ENCODE peak calls at places on chromosomes 5 and 9, in six cellular contexts. Y, I, M, L, R and B are unnamed samples.
A peak's percentile ranks its signal among the peaks of the same experiment; 100 is the strongest.

GRCh38 chr9:76223749-76224340 is 170.4 kb downstream of the RFK start:
- DNase-seq in L (no peak), R (no peak), I (no peak), M (no peak), Y (no peak), B (no peak)

GRCh38 chr9:99121604-99122003 is 16.7 kb downstream of the TGFBR1 start:
- DNase-seq in M (no peak), R (no peak), I (no peak), L (no peak), Y (no peak), B (no peak)

GRCh38 chr9:105128908-105129307 is 115.5 kb upstream of the SLC44A1 start:
- DNase-seq in M (no peak), R (no peak), I (no peak), Y (peak; percentile 47), L (no peak), B (no peak)

GRCh38 chr5:78677777-78678668 is 29.5 kb upstream of the LHFPL2 start:
- DNase-seq in Y (no peak), M (peak; percentile 67), R (peak; percentile 93), I (peak; percentile 40), L (peak; percentile 26), B (no peak)

GRCh38 chr9:36928210-36928609 is 105.9 kb downstream of the PAX5 start:
- DNase-seq in I (no peak), M (no peak), L (no peak), R (no peak), Y (no peak), B (no peak)

GRCh38 chr5:138809391-138809790 is 56.2 kb downstream of the CTNNA1 start:
- DNase-seq in I (no peak), M (no peak), R (peak; percentile 88), L (no peak), Y (no peak), B (no peak)

GRCh38 chr9:126862461-126862830 is 2.0 kb downstream of the ZBTB34 start:
- DNase-seq in I (peak; percentile 46), M (no peak), L (no peak), R (no peak), Y (no peak), B (peak; percentile 29)

GRCh38 chr5:151156732-151157402 is 712 bp downstream of the ANXA6 start:
- DNase-seq in L (no peak), I (no peak), Y (peak; percentile 60), M (peak; percentile 61), R (no peak), B (no peak)

GRCh38 chr5:116778015-116778414 is 203.4 kb upstream of the SEMA6A start:
- DNase-seq in Y (no peak), I (no peak), L (no peak), M (no peak), R (no peak), B (no peak)

GRCh38 chr5:57931807-57932206 is 449.2 kb upstream of the ACTBL2 start:
- DNase-seq in L (no peak), Y (no peak), M (no peak), I (no peak), R (no peak), B (no peak)

GRCh38 chr5:139446956-139447779 is 7.8 kb upstream of the DNAJC18 start:
- DNase-seq in Y (no peak), R (peak; percentile 71), L (peak; percentile 87), M (no peak), I (no peak), B (no peak)

GRCh38 chr9:129283290-129283691 is 105.2 kb upstream of the IER5L start:
- DNase-seq in R (peak; percentile 54), I (no peak), M (no peak), Y (no peak), L (no peak), B (no peak)

GRCh38 chr5:170278611-170279500 is 18.7 kb downstream of the LCP2 start:
- DNase-seq in Y (peak; percentile 93), R (no peak), L (peak; percentile 78), I (peak; percentile 70), M (no peak), B (peak; percentile 72)

GRCh38 chr5:124394700-124395099 is 351.7 kb downstream of the ZNF608 start:
- DNase-seq in I (no peak), L (no peak), Y (no peak), R (no peak), M (no peak), B (no peak)

GRCh38 chr5:133869675-133869978 is 98.8 kb downstream of the C5orf15 start:
- DNase-seq in M (no peak), I (no peak), Y (no peak), R (no peak), L (no peak), B (no peak)

GRCh38 chr5:116472274-116472673 is 102.3 kb downstream of the SEMA6A start:
- DNase-seq in I (no peak), R (no peak), L (no peak), Y (no peak), M (no peak), B (no peak)

GRCh38 chr5:141051526-141051876 is 327 bp downstream of the PCDHB1 start:
- DNase-seq in M (no peak), R (peak; percentile 21), I (no peak), Y (no peak), L (no peak), B (no peak)

GRCh38 chr5:109866051-109866450 is 176.3 kb downstream of the MAN2A1 start:
- DNase-seq in I (no peak), Y (no peak), M (peak; percentile 64), L (no peak), R (no peak), B (no peak)

GRCh38 chr5:36904677-36905076 is 28.1 kb downstream of the NIPBL start:
- DNase-seq in Y (no peak), M (no peak), L (no peak), I (no peak), R (no peak), B (no peak)

GRCh38 chr5:108727154-108727638 is 20.5 kb upstream of the FER start:
- DNase-seq in L (no peak), R (peak; percentile 72), Y (no peak), I (peak; percentile 52), M (no peak), B (peak; percentile 55)

GRCh38 chr9:35649431-35650340 is 1.0 kb downstream of the SIT1 start:
- DNase-seq in R (peak; percentile 83), M (no peak), Y (peak; percentile 72), L (no peak), I (no peak), B (no peak)

GRCh38 chr5:9820696-9821449 is 190.7 kb upstream of the TAS2R1 start:
- DNase-seq in I (no peak), Y (no peak), M (no peak), R (peak; percentile 6), L (no peak), B (no peak)

GRCh38 chr9:123323482-123324013 is 32.4 kb upstream of the CRB2 start:
- DNase-seq in Y (no peak), L (no peak), R (no peak), I (no peak), M (no peak), B (no peak)
- H3K27ac ChIP-seq in Y (peak overlapping the region; percentile 54), L (peak overlapping the region; percentile 89), R (no peak overlapping the region), I (no peak overlapping the region), M (no peak overlapping the region), B (no peak overlapping the region)

DNA sequence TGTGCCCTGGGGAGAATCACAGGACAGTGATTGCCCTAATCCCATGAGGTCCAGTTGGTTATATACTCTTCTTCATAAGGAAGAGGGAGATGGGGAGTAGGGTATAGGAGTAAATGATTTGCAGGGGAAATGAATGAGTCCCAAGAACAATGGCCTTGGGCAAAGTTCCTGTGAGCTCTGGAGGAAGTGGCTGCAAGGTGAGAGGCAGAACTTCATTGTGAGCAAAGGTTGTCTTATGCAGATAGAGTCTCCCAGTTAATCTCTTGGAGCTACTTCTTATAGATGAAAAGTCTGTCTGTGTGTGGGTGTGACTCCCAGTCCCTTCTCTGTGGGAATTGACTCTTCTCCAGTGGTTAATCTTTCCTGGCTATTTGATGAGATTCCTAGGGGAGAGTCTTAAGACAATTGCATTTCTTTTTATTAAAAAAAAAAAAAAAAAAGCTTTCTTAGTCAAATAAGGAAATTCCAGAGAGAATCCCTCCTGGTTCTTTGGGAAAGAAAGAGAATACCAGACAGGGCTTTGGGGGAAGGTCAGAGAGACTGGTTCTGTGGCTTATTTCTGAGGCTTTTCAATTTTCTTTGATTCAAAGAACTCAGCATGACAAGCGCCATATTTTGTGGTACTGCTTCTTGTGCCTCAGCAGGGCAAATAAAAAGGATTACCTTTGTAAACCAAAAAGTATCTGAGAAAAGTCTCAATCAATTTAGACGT is 33.6 kb upstream of the MEGF10 start:
- DNase-seq in Y (no peak), R (no peak), I (no peak), M (no peak), L (no peak), B (peak; percentile 51)
- H3K27ac ChIP-seq in Y (no peak overlapping the region), R (no peak overlapping the region), I (no peak overlapping the region), M (no peak overlapping the region), L (no peak overlapping the region), B (no peak overlapping the region)

DNA sequence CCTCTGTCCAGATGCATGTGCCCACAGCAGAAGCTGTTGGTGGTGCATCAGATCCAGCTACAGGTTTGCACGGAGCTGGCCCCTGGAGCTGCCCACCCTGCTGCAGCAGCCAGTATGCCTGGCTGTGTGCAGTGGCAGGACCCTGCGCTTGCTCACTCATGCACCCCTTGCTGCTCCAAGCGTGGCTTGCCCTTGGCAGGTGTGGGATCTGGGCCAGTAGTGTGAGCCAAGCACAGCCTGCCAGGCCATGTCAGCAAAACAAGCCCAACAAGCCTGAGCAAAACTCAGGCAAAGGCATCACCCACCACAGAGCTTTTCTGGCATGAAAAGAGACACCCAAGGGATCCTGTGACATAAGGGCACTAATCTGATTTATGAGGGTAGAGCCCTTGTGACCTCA is 18.3 kb upstream of the ECPAS start:
- DNase-seq in R (no peak), Y (no peak), I (no peak), L (no peak), M (no peak), B (no peak)
- H3K27ac ChIP-seq in R (no peak overlapping the region), Y (no peak overlapping the region), I (no peak overlapping the region), L (no peak overlapping the region), M (no peak overlapping the region), B (no peak overlapping the region)

GRCh38 chr9:136229096-136230065 is 16.2 kb downstream of the QSOX2 start:
- DNase-seq in M (no peak), Y (no peak), I (no peak), L (no peak), R (peak; percentile 90), B (no peak)
- H3K27ac ChIP-seq in M (no peak overlapping the region), Y (no peak overlapping the region), I (no peak overlapping the region), L (no peak overlapping the region), R (no peak overlapping the region), B (no peak overlapping the region)

GRCh38 chr5:132260051-132260450 is 2.6 kb downstream of the PDLIM4 start:
- DNase-seq in L (no peak), M (peak; percentile 58), Y (no peak), R (no peak), I (no peak), B (no peak)
- H3K27ac ChIP-seq in L (no peak overlapping the region), M (peak overlapping the region; percentile 77), Y (no peak overlapping the region), R (peak overlapping the region; percentile 98), I (peak overlapping the region; percentile 93), B (no peak overlapping the region)

DNA sequence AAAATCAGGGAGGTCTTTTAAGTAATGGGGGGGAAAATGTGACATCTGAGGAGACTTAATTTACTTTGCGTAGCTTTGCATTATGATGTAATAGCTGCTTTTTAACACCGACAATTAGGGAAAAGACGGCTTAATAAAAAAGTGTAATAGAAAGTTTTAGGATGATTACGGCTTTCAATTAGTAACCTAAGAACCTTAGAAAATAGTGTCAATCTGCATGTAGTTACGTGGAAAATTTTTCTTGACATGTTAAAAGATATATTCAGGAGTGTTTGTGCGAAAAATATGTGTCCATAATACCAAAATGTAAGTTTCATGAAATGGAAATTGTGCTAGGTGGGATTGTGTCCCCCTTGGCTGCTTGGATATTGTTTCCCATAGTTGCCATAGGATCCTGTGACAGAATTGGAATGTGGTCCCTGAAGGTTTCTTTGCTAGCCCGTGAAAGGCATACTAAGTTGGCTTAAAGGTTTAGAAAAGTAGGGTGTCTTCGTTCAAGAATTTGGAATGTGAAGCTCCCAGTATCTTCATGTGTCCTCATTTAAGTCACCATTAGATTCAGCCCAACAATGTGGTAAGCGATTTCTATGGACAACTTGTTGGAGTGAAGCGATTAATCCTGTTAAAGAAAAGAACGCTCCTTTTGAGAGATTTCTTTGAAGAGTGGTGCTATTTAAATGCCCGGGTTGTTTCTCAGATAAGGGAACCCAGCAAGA is 1.9 kb downstream of the RGMB start:
- DNase-seq in R (no peak), M (no peak), L (no peak), I (no peak), Y (no peak), B (peak; percentile 27)
- H3K27ac ChIP-seq in R (peak overlapping the region; percentile 84), M (no peak overlapping the region), L (peak overlapping the region; percentile 62), I (peak overlapping the region; percentile 99), Y (no peak overlapping the region), B (no peak overlapping the region)